ENCODE peak calls at places on chromosomes 12 and 14, in five cellular contexts. L is stomach, I is HFF-Myc, M is WTC11, S is transverse colon. X is an unnamed sample.

GRCh38 chr12:68613209-68613904 is 2.7 kb downstream of the RAP1B start:
- DNase-seq in S (no peak), L (no peak), M (no peak), I (no peak), X (no peak)

GRCh38 chr14:80973918-80974317 is 18.5 kb downstream of the TSHR start:
- DNase-seq in I (no peak), L (no peak), S (no peak), M (no peak), X (no peak)

GRCh38 chr12:51774936-51775335 is 73.6 kb downstream of the FIGNL2 start:
- DNase-seq in L (no peak), S (no peak), I (no peak), M (no peak), X (no peak)

GRCh38 chr14:35332517-35333346 is 40.5 kb downstream of the PSMA6 start:
- DNase-seq in I (no peak), L (peak), M (no peak), S (peak), X (no peak)

GRCh38 chr12:96466939-96467751 is 22.2 kb upstream of the CFAP54 start:
- DNase-seq in L (no peak), I (no peak), M (no peak), S (no peak), X (no peak)

GRCh38 chr12:123232472-123232806 is 502 bp downstream of the MPHOSPH9 start:
- DNase-seq in S (no peak), L (no peak), M (no peak), I (no peak), X (no peak)

GRCh38 chr14:104681689-104682074 is 7.7 kb upstream of the INF2 start:
- DNase-seq in M (peak), I (peak), L (peak), S (peak), X (no peak)

GRCh38 chr12:52132754-52133161 is 53.3 kb downstream of the SMIM41 start:
- DNase-seq in I (no peak), L (no peak), S (no peak), M (no peak), X (no peak)

GRCh38 chr14:61527325-61528100 is 167.8 kb upstream of the HIF1A start:
- DNase-seq in M (no peak), I (no peak), S (no peak), L (no peak), X (no peak)

GRCh38 chr14:94524093-94524492 is 14.8 kb upstream of the SERPINA12 start:
- DNase-seq in M (no peak), S (no peak), L (no peak), I (no peak), X (no peak)

GRCh38 chr12:65171870-65172269 is 2.5 kb downstream of the LEMD3 start:
- DNase-seq in L (no peak), M (no peak), S (no peak), I (no peak), X (no peak)

GRCh38 chr12:94879542-94879941 is 124.0 kb downstream of the NDUFA12 start:
- DNase-seq in M (peak), S (no peak), L (no peak), I (peak), X (no peak)

GRCh38 chr12:56928262-56928661 is 5.9 kb downstream of the SDR9C7 start:
- DNase-seq in S (no peak), L (no peak), I (no peak), M (no peak), X (no peak)

GRCh38 chr12:43338848-43339526 is 213.0 kb downstream of the ADAMTS20 start:
- DNase-seq in I (peak), L (no peak), M (no peak), S (no peak), X (no peak)

GRCh38 chr14:92122761-92123160 is 992 bp downstream of the CPSF2 start:
- DNase-seq in M (no peak), S (no peak), L (no peak), I (no peak), X (no peak)

GRCh38 chr12:80580254-80580653 is 127.2 kb upstream of the MYF6 start:
- DNase-seq in S (no peak), M (no peak), I (peak), L (no peak), X (no peak)

GRCh38 chr12:43882578-43883178 is 46.8 kb downstream of the TMEM117 start:
- DNase-seq in I (peak), L (no peak), S (peak), M (no peak), X (no peak)

GRCh38 chr14:36319899-36320209 is 583 bp downstream of the MBIP start:
- DNase-seq in I (no peak), M (no peak), L (no peak), S (no peak), X (no peak)

GRCh38 chr12:105018761-105019160 is 32.6 kb downstream of the NOPCHAP1 start:
- DNase-seq in I (no peak), M (no peak), S (no peak), L (no peak), X (no peak)

GRCh38 chr14:75711134-75711795 is 50.2 kb downstream of the TTLL5 start:
- DNase-seq in M (peak), L (peak), I (no peak), S (no peak), X (no peak)

GRCh38 chr12:92021665-92022033 is 124.0 kb downstream of the BTG1 start:
- DNase-seq in I (no peak), S (no peak), M (peak), L (no peak), X (no peak)

GRCh38 chr12:49345048-49345839 is 1.4 kb upstream of the DNAJC22 start:
- DNase-seq in M (no peak), S (peak), I (no peak), L (peak), X (peak)

GRCh38 chr14:74913393-74913792 is 9.7 kb downstream of the RPS6KL1 start:
- DNase-seq in I (no peak), L (no peak), M (no peak), S (no peak), X (no peak)

GRCh38 chr12:30753233-30753632 is 1.5 kb downstream of the CAPRIN2 start:
- DNase-seq in L (no peak), I (no peak), M (peak), S (no peak), X (no peak)

GRCh38 chr12:30643366-30643765 is 52.3 kb downstream of the IPO8 start:
- DNase-seq in L (no peak), M (no peak), I (no peak), S (no peak), X (no peak)

GRCh38 chr14:20723458-20723857 is 22.2 kb upstream of the EDDM3A start:
- DNase-seq in I (no peak), L (no peak), M (peak), S (no peak), X (no peak)

GRCh38 chr12:111195316-111195715 is 173.6 kb downstream of the PHETA1 start:
- DNase-seq in I (no peak), M (no peak), S (no peak), L (no peak), X (no peak)

GRCh38 chr12:65419284-65420072 is 141.0 kb downstream of the MSRB3 start:
- DNase-seq in S (no peak), M (no peak), L (no peak), I (no peak), X (no peak)

GRCh38 chr12:108633081-108633533 is 587 bp downstream of the SELPLG start:
- DNase-seq in M (no peak), L (no peak), S (no peak), I (no peak), X (no peak)

GRCh38 chr12:124812356-124812755 is 51.3 kb downstream of the SCARB1 start:
- DNase-seq in I (no peak), M (no peak), L (no peak), S (no peak), X (no peak)

GRCh38 chr14:100824946-100825690 is 800 bp upstream of the MEG3 start:
- DNase-seq in I (no peak), M (no peak), L (no peak), S (no peak), X (no peak)

GRCh38 chr14:96090441-96091148 is 51.4 kb downstream of the C14orf132 start:
- DNase-seq in I (no peak), L (no peak), M (no peak), S (peak), X (no peak)

GRCh38 chr12:78308701-78309100 is 478.0 kb downstream of the NAV3 start:
- DNase-seq in L (no peak), S (no peak), I (no peak), M (no peak), X (no peak)

GRCh38 chr12:115194448-115194847 is 510.5 kb upstream of the TBX3 start:
- DNase-seq in S (peak), L (no peak), M (no peak), I (no peak), X (no peak)
- TF ChIP-seq CTCF in S (no peak), L (no peak), M (no peak), I (no peak), X (no peak)

DNA sequence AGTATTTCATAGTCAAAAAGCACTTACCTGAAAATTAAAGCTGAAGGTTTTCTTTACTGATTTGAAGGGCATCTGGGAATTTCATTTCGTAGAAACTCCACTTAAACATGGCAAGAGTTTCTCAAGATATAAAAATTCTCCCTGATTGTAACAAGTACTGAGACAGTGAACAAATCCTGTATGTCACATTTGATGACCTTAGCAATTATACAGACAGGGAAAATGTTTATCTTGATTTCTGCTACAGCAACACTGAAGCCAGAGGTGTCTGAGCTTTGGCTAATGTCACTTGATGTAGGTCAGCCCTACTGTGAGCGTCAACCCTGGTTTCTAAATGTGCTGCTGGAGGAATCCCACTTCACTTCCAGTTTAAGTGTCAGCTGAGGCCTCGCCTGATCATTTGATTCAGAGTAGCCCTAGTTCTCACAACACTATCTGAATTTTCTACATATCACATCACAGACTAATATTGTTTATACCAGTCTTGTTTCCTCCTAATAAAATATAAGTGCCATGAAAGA is 20.9 kb downstream of the RTRAF start:
- DNase-seq in S (no peak), L (no peak), M (no peak), I (no peak), X (no peak)
- TF ChIP-seq CTCF in S (no peak), L (no peak), M (no peak), I (no peak), X (no peak)

DNA sequence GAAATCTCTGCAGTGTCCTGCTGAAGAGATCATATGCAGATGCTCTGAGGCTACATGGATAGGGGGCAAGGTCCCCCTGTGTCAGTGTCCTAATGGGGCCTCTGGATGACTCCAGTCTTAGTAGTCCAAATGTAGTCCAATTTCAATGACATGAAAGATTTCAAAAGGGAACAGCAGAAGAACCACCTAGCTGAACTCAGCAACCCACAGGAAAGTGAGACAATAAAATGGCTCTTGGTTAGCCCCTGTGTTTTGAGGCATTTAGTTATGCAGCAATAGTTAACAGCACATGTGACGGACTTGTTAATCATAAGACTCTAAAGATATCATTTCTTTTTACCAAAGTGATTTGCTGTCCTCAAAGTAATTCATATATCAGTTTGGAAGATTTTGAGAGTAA is 22.7 kb downstream of the CCDC198 start:
- DNase-seq in S (no peak), L (no peak), I (no peak), M (no peak), X (no peak)
- TF ChIP-seq CTCF in S (no peak), L (no peak), I (no peak), M (no peak), X (no peak)

GRCh38 chr12:2640281-2640680 is 154.5 kb upstream of the FKBP4 start:
- DNase-seq in L (no peak), M (peak), I (peak), S (peak), X (no peak)
- TF ChIP-seq CTCF in L (no peak), M (no peak), I (peak), S (no peak), X (no peak)

GRCh38 chr12:7937867-7938506 is 2.0 kb upstream of the SLC2A3 start:
- DNase-seq in L (no peak), S (no peak), M (no peak), I (peak), X (no peak)
- TF ChIP-seq CTCF in L (no peak), S (no peak), M (no peak), I (no peak), X (no peak)

GRCh38 chr12:12534134-12534866 is 28.4 kb downstream of the DUSP16 start:
- DNase-seq in S (no peak), M (no peak), L (no peak), I (no peak), X (no peak)
- TF ChIP-seq CTCF in S (no peak), M (no peak), L (no peak), I (no peak), X (no peak)

GRCh38 chr14:89954045-89955021 is at the start of gene EFCAB11:
- DNase-seq in I (peak), S (peak), L (peak), M (peak), X (peak)
- TF ChIP-seq CTCF in I (no peak), S (no peak), L (no peak), M (no peak), X (no peak)

GRCh38 chr12:128259556-128260070 is 7.4 kb upstream of the TMEM132C start:
- DNase-seq in I (no peak), L (no peak), S (no peak), M (no peak), X (no peak)
- TF ChIP-seq CTCF in I (peak), L (peak), S (peak), M (no peak), X (no peak)

DNA sequence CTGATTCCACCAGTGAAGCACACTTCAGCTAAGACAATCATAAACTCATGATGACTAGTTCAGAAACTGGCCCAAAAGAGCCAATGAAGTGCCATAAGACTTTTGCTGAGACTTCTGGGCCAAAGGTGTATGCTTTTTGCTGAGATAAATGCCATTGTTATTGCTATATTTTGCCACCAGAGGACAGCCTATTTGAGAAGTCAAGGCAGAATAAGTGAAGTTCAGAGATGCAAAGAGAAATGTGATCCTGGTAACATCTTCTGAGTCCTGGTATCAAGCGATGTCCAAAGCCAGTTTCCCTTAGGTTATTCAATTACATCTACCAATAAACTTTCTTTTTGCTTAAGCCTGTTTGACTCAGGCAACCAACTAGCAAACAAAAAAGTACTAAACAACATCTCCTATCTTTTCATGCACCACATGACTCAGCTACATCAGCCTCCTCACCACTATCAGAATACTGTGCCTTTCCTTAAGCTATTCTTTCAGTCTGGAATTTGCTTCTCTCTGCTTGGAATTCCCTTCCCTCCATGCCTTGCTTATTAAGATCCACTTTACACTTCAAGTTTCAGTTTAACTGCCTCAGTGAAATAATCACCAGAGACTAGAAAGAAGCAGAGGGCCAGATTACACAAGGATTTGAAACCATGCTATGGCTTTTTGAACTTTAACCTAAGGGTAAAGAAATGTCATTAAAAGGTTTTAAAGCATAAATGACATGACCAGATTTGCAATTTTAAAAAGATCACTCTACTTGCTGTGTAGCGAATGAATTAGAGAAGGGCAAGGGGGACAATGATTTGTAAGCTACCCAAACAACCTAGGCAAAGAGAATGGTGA is 14.0 kb downstream of the CRY1 start:
- DNase-seq in L (no peak), S (no peak), M (no peak), I (no peak), X (no peak)
- TF ChIP-seq CTCF in L (peak), S (no peak), M (peak), I (peak), X (no peak)

DNA sequence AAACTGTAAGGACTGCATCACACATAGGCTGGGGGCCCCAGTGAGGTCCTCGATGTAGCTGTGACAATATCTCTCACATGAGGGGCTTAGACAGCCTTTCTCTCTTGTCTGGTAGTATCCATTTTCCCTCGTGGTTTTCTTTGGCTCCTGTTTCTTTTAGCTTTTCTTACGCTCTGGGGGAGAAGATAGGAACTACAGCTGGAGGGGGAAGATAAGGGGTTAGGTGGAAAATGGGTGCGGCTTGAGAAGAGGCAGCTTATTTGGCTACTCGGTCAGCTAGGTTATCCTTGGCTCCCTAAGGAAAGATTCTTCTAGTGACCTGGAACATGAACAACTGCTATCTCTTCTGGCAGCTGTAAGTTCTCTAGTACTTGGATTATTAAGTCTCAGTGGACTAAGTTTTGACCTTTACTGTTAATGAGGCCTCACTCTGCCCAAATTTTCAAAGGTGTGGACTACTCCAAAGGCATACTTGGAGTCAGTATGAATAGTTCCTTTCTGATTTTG is 28.7 kb upstream of the CPNE8 start:
- DNase-seq in I (no peak), L (no peak), S (no peak), M (no peak), X (no peak)
- TF ChIP-seq CTCF in I (no peak), L (no peak), S (no peak), M (no peak), X (no peak)